ENCODE peak calls at places on chromosomes 12 and 14, in nine cellular contexts. T is AG09319; F is ovary; X is brain microvascular endothelial cell; A is nephron progenitor cell; N is stimulated activated CD8-positive, alpha-beta memory T cell treated with anti-CD3 and anti-CD28 coated beads, Interleukin-2, amount 100 ng/mL, for 1 hour; P is SW480; H is NCI-H1436; C is neural crest cell. W is an unnamed sample.

GRCh38 chr14:24181251-24182077 is 7.2 kb downstream of the IPO4 start:
- DNase-seq in T (no peak), F (no peak), X (no peak), A (no peak), N (no peak), P (no peak), H (no peak), C (no peak), W (no peak)

GRCh38 chr12:92028039-92028709 is 117.5 kb downstream of the BTG1 start:
- DNase-seq in T (no peak), F (no peak), X (no peak), A (no peak), N (no peak), P (no peak), H (no peak), C (no peak), W (no peak)

GRCh38 chr14:55968741-55969140 is 149.5 kb upstream of the PELI2 start:
- DNase-seq in T (no peak), F (no peak), X (no peak), A (no peak), N (no peak), P (no peak), H (no peak), C (no peak), W (no peak)

GRCh38 chr14:20606190-20606901 is 15.2 kb upstream of the RNASE12 start:
- DNase-seq in T (no peak), F (no peak), X (peak), A (peak), N (no peak), P (peak), H (no peak), C (no peak), W (peak)

GRCh38 chr14:75196064-75196463 is 19.7 kb upstream of the TMED10 start:
- DNase-seq in T (no peak), F (no peak), X (no peak), A (no peak), N (no peak), P (no peak), H (peak), C (no peak), W (no peak)

GRCh38 chr14:20455355-20456300 is 602 bp downstream of the APEX1 start:
- DNase-seq in T (peak), F (no peak), X (peak), A (no peak), N (peak), P (peak), H (peak), C (no peak), W (no peak)

GRCh38 chr14:58805605-58806358 is 168.0 kb downstream of the DACT1 start:
- DNase-seq in T (no peak), F (no peak), X (peak), A (no peak), N (no peak), P (no peak), H (peak), C (no peak), W (no peak)

GRCh38 chr12:41962171-41962572 is 182.5 kb downstream of the GXYLT1 start:
- DNase-seq in T (no peak), F (no peak), X (no peak), A (no peak), N (no peak), P (no peak), H (no peak), C (no peak), W (no peak)

GRCh38 chr12:130675121-130675520 is 41.0 kb downstream of the RIMBP2 start:
- DNase-seq in T (no peak), F (no peak), X (no peak), A (no peak), N (no peak), P (no peak), H (no peak), C (no peak), W (no peak)

GRCh38 chr14:89214221-89214965 is 202.6 kb downstream of the FOXN3 start:
- DNase-seq in T (no peak), F (no peak), X (no peak), A (no peak), N (no peak), P (no peak), H (no peak), C (no peak), W (peak)

GRCh38 chr12:76020281-76020680 is 11.3 kb downstream of the PHLDA1 start:
- DNase-seq in T (no peak), F (no peak), X (peak), A (no peak), N (peak), P (peak), H (no peak), C (no peak), W (no peak)

GRCh38 chr14:55681088-55681487 is 101.1 kb downstream of the KTN1 start:
- DNase-seq in T (no peak), F (no peak), X (no peak), A (no peak), N (no peak), P (no peak), H (no peak), C (no peak), W (no peak)

GRCh38 chr12:113333877-113334785 is 778 bp downstream of the SLC8B1 start:
- DNase-seq in T (no peak), F (no peak), X (no peak), A (no peak), N (no peak), P (no peak), H (no peak), C (no peak), W (no peak)

GRCh38 chr12:128693771-128694170 is 130.0 kb downstream of the SLC15A4 start:
- DNase-seq in T (no peak), F (no peak), X (no peak), A (no peak), N (no peak), P (no peak), H (no peak), C (no peak), W (no peak)

GRCh38 chr12:62635630-62636029 is 169.0 kb downstream of the MON2 start:
- DNase-seq in T (no peak), F (no peak), X (no peak), A (no peak), N (no peak), P (no peak), H (no peak), C (no peak), W (peak)

GRCh38 chr14:104382361-104383087 is 197.0 kb upstream of the C14orf180 start:
- DNase-seq in T (no peak), F (no peak), X (no peak), A (no peak), N (no peak), P (no peak), H (no peak), C (no peak), W (no peak)

GRCh38 chr12:13209279-13210021 is 12.9 kb downstream of the EMP1 start:
- DNase-seq in T (no peak), F (no peak), X (no peak), A (no peak), N (no peak), P (no peak), H (no peak), C (no peak), W (no peak)